ENCODE peak calls at places on chromosomes 7 and 10, in five cellular contexts. One of them, this sample, is unnamed.

GRCh38 chr10:31522820-31523219 is 203.8 kb downstream of the ZEB1 start:
- DNase-seq in kidney: no peak
- DNase-seq in BJ: no peak
- DNase-seq in PC-9: no peak
- DNase-seq in fibroblast of mammary gland: no peak
- DNase-seq in this sample: no peak

GRCh38 chr7:148264933-148265557 is 325.5 kb upstream of the C7orf33 start:
- DNase-seq in kidney: no peak
- DNase-seq in BJ: no peak
- DNase-seq in fibroblast of mammary gland: peak
- DNase-seq in PC-9: peak
- DNase-seq in this sample: peak

GRCh38 chr7:130303982-130304381 is 11.0 kb downstream of the CPA4 start:
- DNase-seq in PC-9: no peak
- DNase-seq in BJ: no peak
- DNase-seq in fibroblast of mammary gland: no peak
- DNase-seq in kidney: no peak
- DNase-seq in this sample: no peak

GRCh38 chr10:65320256-65321026 is 1605.4 kb upstream of the LRRTM3 start:
- DNase-seq in PC-9: no peak
- DNase-seq in BJ: no peak
- DNase-seq in fibroblast of mammary gland: no peak
- DNase-seq in kidney: no peak
- DNase-seq in this sample: no peak

GRCh38 chr7:51471199-51472016 is 154.8 kb upstream of the COBL start:
- DNase-seq in BJ: no peak
- DNase-seq in kidney: no peak
- DNase-seq in PC-9: no peak
- DNase-seq in fibroblast of mammary gland: no peak
- DNase-seq in this sample: no peak

GRCh38 chr7:135672560-135673359 is 10.4 kb downstream of the STMP1 start:
- DNase-seq in BJ: no peak
- DNase-seq in PC-9: peak
- DNase-seq in kidney: no peak
- DNase-seq in fibroblast of mammary gland: peak
- DNase-seq in this sample: peak

GRCh38 chr7:118085000-118085399 is 99.0 kb upstream of the LSM8 start:
- DNase-seq in fibroblast of mammary gland: no peak
- DNase-seq in kidney: no peak
- DNase-seq in BJ: no peak
- DNase-seq in PC-9: no peak
- DNase-seq in this sample: no peak

GRCh38 chr10:121088524-121088923 is 237.4 kb downstream of the WDR11 start:
- DNase-seq in BJ: no peak
- DNase-seq in fibroblast of mammary gland: no peak
- DNase-seq in kidney: no peak
- DNase-seq in PC-9: no peak
- DNase-seq in this sample: no peak

GRCh38 chr7:151428393-151429231 is 11.3 kb downstream of the CRYGN start:
- DNase-seq in fibroblast of mammary gland: peak
- DNase-seq in PC-9: peak
- DNase-seq in kidney: peak
- DNase-seq in BJ: peak
- DNase-seq in this sample: peak

GRCh38 chr10:112827951-112828350 is 122.1 kb upstream of the TCF7L2 start:
- DNase-seq in BJ: no peak
- DNase-seq in PC-9: no peak
- DNase-seq in kidney: no peak
- DNase-seq in fibroblast of mammary gland: peak
- DNase-seq in this sample: no peak

GRCh38 chr7:76257973-76258372 is 44.5 kb upstream of the HSPB1 start:
- DNase-seq in BJ: no peak
- DNase-seq in fibroblast of mammary gland: no peak
- DNase-seq in PC-9: no peak
- DNase-seq in kidney: no peak
- DNase-seq in this sample: no peak

GRCh38 chr10:50605280-50606270 is 18.2 kb downstream of the SGMS1 start:
- DNase-seq in fibroblast of mammary gland: peak
- DNase-seq in BJ: peak
- DNase-seq in PC-9: peak
- DNase-seq in kidney: no peak
- DNase-seq in this sample: peak

GRCh38 chr10:98316661-98317060 is 48.7 kb upstream of the LOXL4 start:
- DNase-seq in PC-9: no peak
- DNase-seq in kidney: no peak
- DNase-seq in fibroblast of mammary gland: peak
- DNase-seq in BJ: no peak
- DNase-seq in this sample: peak

GRCh38 chr10:131088619-131089018 is 222.9 kb downstream of the TCERG1L start:
- DNase-seq in BJ: no peak
- DNase-seq in kidney: no peak
- DNase-seq in fibroblast of mammary gland: no peak
- DNase-seq in PC-9: no peak
- DNase-seq in this sample: no peak

GRCh38 chr7:135644729-135645128 is 17.6 kb upstream of the STMP1 start:
- DNase-seq in PC-9: no peak
- DNase-seq in kidney: no peak
- DNase-seq in fibroblast of mammary gland: no peak
- DNase-seq in BJ: no peak
- DNase-seq in this sample: no peak

GRCh38 chr10:133127291-133128125 is 32.5 kb upstream of the KNDC1 start:
- DNase-seq in PC-9: no peak
- DNase-seq in fibroblast of mammary gland: no peak
- DNase-seq in BJ: no peak
- DNase-seq in kidney: peak
- DNase-seq in this sample: no peak

GRCh38 chr7:57404343-57404966 is 45.5 kb upstream of the ZNF716 start:
- DNase-seq in BJ: no peak
- DNase-seq in kidney: peak
- DNase-seq in fibroblast of mammary gland: peak
- DNase-seq in PC-9: no peak
- DNase-seq in this sample: no peak

GRCh38 chr7:138720286-138720685 is 19.1 kb upstream of the SVOPL start:
- DNase-seq in fibroblast of mammary gland: no peak
- DNase-seq in kidney: no peak
- DNase-seq in BJ: no peak
- DNase-seq in PC-9: no peak
- DNase-seq in this sample: no peak

GRCh38 chr10:102146971-102147428 is 5.2 kb upstream of the NOLC1 start:
- DNase-seq in PC-9: no peak
- DNase-seq in BJ: no peak
- DNase-seq in fibroblast of mammary gland: no peak
- DNase-seq in kidney: peak
- DNase-seq in this sample: no peak

GRCh38 chr7:151275813-151276577 is 27.5 kb upstream of the SMARCD3 start:
- DNase-seq in kidney: no peak
- DNase-seq in PC-9: no peak
- DNase-seq in fibroblast of mammary gland: no peak
- DNase-seq in BJ: no peak
- DNase-seq in this sample: no peak

GRCh38 chr10:89480047-89480446 is 55.3 kb downstream of the SLC16A12 start:
- DNase-seq in kidney: no peak
- DNase-seq in fibroblast of mammary gland: peak
- DNase-seq in BJ: no peak
- DNase-seq in PC-9: no peak
- DNase-seq in this sample: peak

GRCh38 chr10:78419481-78420265 is 386.0 kb downstream of the RPS24 start:
- DNase-seq in PC-9: no peak
- DNase-seq in BJ: no peak
- DNase-seq in kidney: no peak
- DNase-seq in fibroblast of mammary gland: no peak
- DNase-seq in this sample: no peak

DNA sequence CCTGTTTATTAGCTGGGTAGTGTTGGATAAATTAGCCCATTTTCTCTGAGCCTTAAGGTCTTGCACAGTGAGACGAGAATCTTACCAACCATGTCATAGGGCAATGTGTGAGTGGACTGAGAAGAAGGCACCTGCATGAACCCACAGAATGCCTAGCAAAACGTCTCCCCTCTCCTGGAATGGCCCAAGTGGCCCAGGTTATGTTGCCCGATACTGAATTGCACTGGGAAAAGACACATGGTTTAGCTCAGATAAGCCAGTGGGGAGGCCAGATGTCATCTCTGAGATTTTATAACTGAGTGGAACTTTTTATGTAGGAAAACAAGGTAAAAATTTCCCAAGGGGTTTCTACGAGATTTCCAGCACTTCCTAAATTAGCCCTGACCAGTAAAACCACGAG is 104.7 kb upstream of the IKZF1 start:
- DNase-seq in PC-9: no peak
- DNase-seq in BJ: no peak
- DNase-seq in fibroblast of mammary gland: no peak
- DNase-seq in kidney: no peak
- DNase-seq in this sample: no peak
- H3K4me3 ChIP-seq in PC-9: no peak
- H3K4me3 ChIP-seq in BJ: no peak
- H3K4me3 ChIP-seq in fibroblast of mammary gland: no peak
- H3K4me3 ChIP-seq in kidney: no peak
- H3K4me3 ChIP-seq in this sample: no peak

GRCh38 chr10:27153855-27154198 is 357 bp downstream of the YME1L1 start:
- DNase-seq in fibroblast of mammary gland: peak
- DNase-seq in BJ: no peak
- DNase-seq in kidney: no peak
- DNase-seq in PC-9: no peak
- DNase-seq in this sample: peak

GRCh38 chr10:27155073-27155754 is at the start of gene MASTL:
- DNase-seq in BJ: peak
- DNase-seq in kidney: peak
- DNase-seq in PC-9: peak
- DNase-seq in fibroblast of mammary gland: peak
- DNase-seq in this sample: peak

GRCh38 chr10:27153325-27153724 is 859 bp downstream of the YME1L1 start:
- DNase-seq in BJ: no peak
- DNase-seq in fibroblast of mammary gland: no peak
- DNase-seq in PC-9: no peak
- DNase-seq in kidney: no peak
- DNase-seq in this sample: no peak

GRCh38 chr10:27158421-27158820 is 3.3 kb downstream of the MASTL start:
- DNase-seq in BJ: no peak
- DNase-seq in PC-9: no peak
- DNase-seq in kidney: no peak
- DNase-seq in fibroblast of mammary gland: peak
- DNase-seq in this sample: no peak

DNA sequence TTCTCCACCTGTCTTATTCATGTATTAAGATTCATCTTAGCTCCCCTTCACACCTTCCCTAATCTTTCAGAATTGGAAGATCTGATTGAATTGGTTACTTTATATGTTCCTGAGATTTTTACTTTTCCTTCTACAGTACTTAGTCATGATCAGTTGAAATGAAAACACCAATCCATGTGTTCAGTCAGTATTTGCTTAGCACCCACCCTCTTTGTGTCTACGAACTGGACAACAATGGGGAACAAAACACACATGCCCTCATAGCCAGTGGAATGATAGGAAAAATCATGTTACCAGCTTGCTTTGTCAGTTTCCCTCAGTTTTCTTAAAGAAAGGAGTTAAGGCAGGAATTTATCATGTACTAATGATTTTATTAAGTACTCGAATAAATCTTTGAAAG is 2.0 kb downstream of the MASTL start:
- DNase-seq in BJ: no peak
- DNase-seq in kidney: no peak
- DNase-seq in fibroblast of mammary gland: peak
- DNase-seq in PC-9: no peak
- DNase-seq in this sample: no peak
- H3K4me3 ChIP-seq in BJ: no peak
- H3K4me3 ChIP-seq in kidney: no peak
- H3K4me3 ChIP-seq in fibroblast of mammary gland: peak
- H3K4me3 ChIP-seq in PC-9: peak
- H3K4me3 ChIP-seq in this sample: no peak

GRCh38 chr7:106870983-106871410 is 5.9 kb downstream of the PIK3CG start:
- DNase-seq in BJ: no peak
- DNase-seq in PC-9: no peak
- DNase-seq in fibroblast of mammary gland: peak
- DNase-seq in kidney: no peak
- DNase-seq in this sample: peak

GRCh38 chr7:106869954-106870353 is 4.9 kb downstream of the PIK3CG start:
- DNase-seq in PC-9: no peak
- DNase-seq in BJ: no peak
- DNase-seq in fibroblast of mammary gland: no peak
- DNase-seq in kidney: no peak
- DNase-seq in this sample: no peak

GRCh38 chr7:106871793-106872571 is 6.9 kb downstream of the PIK3CG start:
- DNase-seq in kidney: no peak
- DNase-seq in fibroblast of mammary gland: no peak
- DNase-seq in BJ: no peak
- DNase-seq in PC-9: no peak
- DNase-seq in this sample: no peak

GRCh38 chr7:106868364-106868763 is 3.3 kb downstream of the PIK3CG start:
- DNase-seq in fibroblast of mammary gland: no peak
- DNase-seq in PC-9: no peak
- DNase-seq in BJ: no peak
- DNase-seq in kidney: no peak
- DNase-seq in this sample: no peak

GRCh38 chr7:106870528-106870927 is 5.4 kb downstream of the PIK3CG start:
- DNase-seq in kidney: no peak
- DNase-seq in PC-9: no peak
- DNase-seq in fibroblast of mammary gland: no peak
- DNase-seq in BJ: no peak
- DNase-seq in this sample: no peak
- H3K4me3 ChIP-seq in kidney: no peak
- H3K4me3 ChIP-seq in PC-9: no peak
- H3K4me3 ChIP-seq in fibroblast of mammary gland: no peak
- H3K4me3 ChIP-seq in BJ: no peak
- H3K4me3 ChIP-seq in this sample: no peak

DNA sequence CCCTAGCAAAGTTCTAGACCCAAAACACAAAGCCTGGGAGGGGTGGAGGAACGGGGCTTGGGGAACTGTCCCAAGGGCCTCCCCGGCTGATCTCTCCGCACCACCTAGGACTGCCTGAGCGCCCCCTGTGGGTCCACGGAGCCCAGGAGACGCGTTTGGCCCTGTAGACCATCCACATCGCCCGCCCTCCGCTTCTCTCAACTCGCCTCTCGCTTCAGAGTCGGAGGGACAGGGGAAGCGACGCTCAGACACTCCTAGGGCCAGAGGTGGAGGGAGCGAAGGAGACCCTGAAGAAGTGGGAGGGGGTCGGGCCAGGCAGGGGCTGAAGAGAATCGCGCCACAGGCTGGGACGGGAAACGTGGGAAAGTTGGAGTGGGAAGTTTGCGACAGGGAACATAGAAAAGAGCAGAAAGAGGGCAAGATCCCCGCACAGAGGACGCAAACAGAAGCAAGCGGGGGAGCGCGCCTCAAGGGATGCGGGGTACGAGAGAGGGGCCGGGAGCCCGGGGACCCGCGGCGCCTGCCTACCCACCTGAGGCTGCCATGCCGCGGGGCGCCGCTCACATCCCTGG is 378 bp downstream of the PIK3AP1 start:
- DNase-seq in kidney: peak
- DNase-seq in fibroblast of mammary gland: no peak
- DNase-seq in PC-9: no peak
- DNase-seq in BJ: no peak
- DNase-seq in this sample: peak
- H3K4me3 ChIP-seq in kidney: peak
- H3K4me3 ChIP-seq in fibroblast of mammary gland: no peak
- H3K4me3 ChIP-seq in PC-9: no peak
- H3K4me3 ChIP-seq in BJ: peak
- H3K4me3 ChIP-seq in this sample: peak